ENCODE peak calls at places on chromosomes 1 and 21, in six cellular contexts. M, E, Z, S, D and I are unnamed samples.

GRCh38 chr1:29280780-29281131 is 44.4 kb downstream of the PTPRU start:
- DNase-seq in D (no peak), S (no peak), Z (peak), E (no peak), M (no peak), I (peak)

GRCh38 chr21:35394634-35395369 is 345.7 kb upstream of the RUNX1 start:
- DNase-seq in Z (no peak), M (no peak), D (no peak), E (no peak), S (no peak), I (no peak)

GRCh38 chr21:36150192-36150711 is 6.4 kb upstream of the DOP1B start:
- DNase-seq in Z (no peak), S (no peak), E (no peak), D (no peak), M (no peak), I (no peak)

GRCh38 chr1:31671147-31671546 is 26.5 kb upstream of the PEF1 start:
- DNase-seq in Z (no peak), E (no peak), D (no peak), M (no peak), S (no peak), I (no peak)

GRCh38 chr21:42747267-42747701 is 93.9 kb downstream of the PDE9A start:
- DNase-seq in S (peak), E (no peak), M (no peak), Z (no peak), D (no peak), I (no peak)

GRCh38 chr21:43923391-43923790 is 58.4 kb downstream of the AGPAT3 start:
- DNase-seq in S (no peak), M (no peak), E (no peak), D (no peak), Z (no peak), I (no peak)

GRCh38 chr1:39733161-39733560 is 5.5 kb upstream of the PPIE start:
- DNase-seq in M (no peak), S (no peak), D (no peak), E (no peak), Z (peak), I (no peak)

GRCh38 chr1:3481046-3481445 is 26.6 kb downstream of the ARHGEF16 start:
- DNase-seq in S (no peak), E (no peak), M (no peak), D (no peak), Z (no peak), I (no peak)

GRCh38 chr1:198678901-198679329 is 40.1 kb downstream of the PTPRC start:
- DNase-seq in M (no peak), E (no peak), S (no peak), D (no peak), Z (no peak), I (no peak)

GRCh38 chr1:55446351-55446750 is 231.2 kb upstream of the USP24 start:
- DNase-seq in M (peak), D (no peak), Z (no peak), S (no peak), E (no peak), I (no peak)

GRCh38 chr1:230277201-230277771 is 148.8 kb downstream of the PGBD5 start:
- DNase-seq in E (peak), S (peak), M (no peak), Z (no peak), D (peak), I (no peak)

GRCh38 chr1:59043796-59044195 is 253.1 kb upstream of the FGGY start:
- DNase-seq in Z (peak), E (peak), D (no peak), M (peak), S (no peak), I (peak)

GRCh38 chr1:228372183-228373003 is 34.2 kb downstream of the TRIM11 start:
- DNase-seq in D (no peak), Z (no peak), S (no peak), M (no peak), E (peak), I (no peak)

GRCh38 chr1:197321821-197322220 is 53.8 kb downstream of the CRB1 start:
- DNase-seq in S (no peak), E (no peak), M (no peak), D (no peak), Z (no peak), I (no peak)

GRCh38 chr1:20373764-20374163 is 83.1 kb downstream of the VWA5B1 start:
- DNase-seq in Z (no peak), S (peak), E (no peak), M (no peak), D (no peak), I (no peak)

GRCh38 chr1:211378844-211379243 is 52.2 kb downstream of the TRAF5 start:
- DNase-seq in Z (no peak), S (no peak), D (no peak), M (peak), E (no peak), I (no peak)

GRCh38 chr1:185499986-185500626 is 183.1 kb upstream of the IVNS1ABP start:
- DNase-seq in D (no peak), E (no peak), Z (peak), M (peak), S (no peak), I (peak)

GRCh38 chr1:70737125-70737524 is 310.5 kb downstream of the PTGER3 start:
- DNase-seq in S (no peak), D (no peak), M (no peak), Z (no peak), E (no peak), I (no peak)

GRCh38 chr1:18819986-18820790 is 39.3 kb downstream of the TAS1R2 start:
- DNase-seq in D (no peak), M (no peak), E (no peak), Z (no peak), S (no peak), I (no peak)

GRCh38 chr21:30146558-30147282 is 19.9 kb downstream of the CLDN17 start:
- DNase-seq in Z (peak), E (no peak), S (no peak), M (no peak), D (no peak), I (peak)